ENCODE peak calls at places on chromosomes 6 and 20, in six cellular contexts. U is A549; Q is right atrium auricular region; A is mesenchymal stem cell; F is thoracic aorta; M is CD8-positive, alpha-beta memory T cell. N is an unnamed sample.
A peak's percentile ranks its signal among the peaks of the same experiment; 100 is the strongest.

GRCh38 chr6:19737968-19738367 is 99.2 kb upstream of the ID4 start:
- DNase-seq in F (no peak), Q (no peak), M (no peak), U (no peak), A (no peak), N (no peak)

GRCh38 chr6:9514146-9514545 is 900.7 kb downstream of the TFAP2A start:
- DNase-seq in A (no peak), U (no peak), M (no peak), F (no peak), Q (no peak), N (no peak)

GRCh38 chr6:44954281-44954680 is 373.8 kb upstream of the RUNX2 start:
- DNase-seq in A (no peak), M (no peak), Q (no peak), U (no peak), F (no peak), N (no peak)

GRCh38 chr6:36743538-36744441 is 46.2 kb downstream of the RAB44 start:
- DNase-seq in F (no peak), U (no peak), M (no peak), A (no peak), Q (no peak), N (no peak)

GRCh38 chr6:106534564-106534982 is 94.7 kb downstream of the RTN4IP1 start:
- DNase-seq in M (no peak), F (no peak), U (no peak), Q (no peak), A (no peak), N (no peak)

GRCh38 chr6:85436939-85437495 is 12.9 kb upstream of the NT5E start:
- DNase-seq in F (no peak), A (no peak), M (no peak), U (no peak), Q (no peak), N (no peak)

GRCh38 chr6:128511518-128511917 is 8.9 kb downstream of the PTPRK start:
- DNase-seq in Q (no peak), A (peak; percentile 74), M (no peak), F (no peak), U (peak; percentile 43), N (no peak)

GRCh38 chr6:37820713-37821069 is 1.2 kb downstream of the ZFAND3 start:
- DNase-seq in M (peak; percentile 22), A (peak; percentile 30), U (no peak), F (no peak), Q (no peak), N (no peak)

GRCh38 chr6:149164199-149164745 is 153.2 kb upstream of the TAB2 start:
- DNase-seq in M (no peak), A (no peak), U (no peak), F (no peak), Q (no peak), N (no peak)

GRCh38 chr6:104604643-104605042 is 255.1 kb downstream of the HACE1 start:
- DNase-seq in M (no peak), F (no peak), A (no peak), Q (no peak), U (no peak), N (no peak)

GRCh38 chr6:170173416-170173990 is 117.4 kb downstream of the DLL1 start:
- DNase-seq in A (no peak), M (no peak), F (no peak), U (no peak), Q (no peak), N (peak; percentile 61)

GRCh38 chr6:116405147-116405546 is 34.4 kb downstream of the DSE start:
- DNase-seq in F (no peak), A (no peak), M (no peak), U (no peak), Q (no peak), N (no peak)

GRCh38 chr6:42960243-42961019 is at the start of gene GNMT:
- DNase-seq in A (peak; percentile 35), Q (peak; percentile 60), M (peak; percentile 45), F (no peak), U (no peak), N (peak; percentile 85)

GRCh38 chr20:59412251-59412650 is 111.8 kb downstream of the EDN3 start:
- DNase-seq in F (no peak), A (no peak), Q (no peak), M (no peak), U (no peak), N (no peak)

GRCh38 chr6:158057213-158057987 is 75.7 kb downstream of the SYNJ2 start:
- DNase-seq in U (peak; percentile 57), M (no peak), F (no peak), A (peak; percentile 92), Q (no peak), N (peak; percentile 63)

GRCh38 chr6:42846505-42846904 is 32.9 kb upstream of the RPL7L1 start:
- DNase-seq in F (no peak), Q (no peak), U (no peak), M (no peak), A (no peak), N (no peak)

GRCh38 chr20:62740286-62741141 is 31.9 kb downstream of the NTSR1 start:
- DNase-seq in F (no peak), U (peak; percentile 83), M (peak; percentile 70), A (peak; percentile 85), Q (peak; percentile 70), N (peak; percentile 75)

GRCh38 chr6:139544699-139545052 is 170.2 kb upstream of the CITED2 start:
- DNase-seq in U (no peak), F (no peak), A (no peak), Q (no peak), M (no peak), N (no peak)
- H3K9me3 ChIP-seq in U (no peaks in the 10 kb centered on the region), F (no peaks in the 10 kb centered on the region), A (no peaks in the 10 kb centered on the region), Q (no peaks in the 10 kb centered on the region), M (no peaks in the 10 kb centered on the region), N (no peaks in the 10 kb centered on the region)

GRCh38 chr6:165146456-165146855 is 162.9 kb downstream of the C6orf118 start:
- DNase-seq in A (no peak), M (no peak), Q (no peak), U (no peak), F (no peak), N (no peak)
- H3K9me3 ChIP-seq in A (peaks cover 6% of the 10 kb centered on the region), M (no peaks in the 10 kb centered on the region), Q (no peaks in the 10 kb centered on the region), U (no peaks in the 10 kb centered on the region), F (no peaks in the 10 kb centered on the region), N (no peaks in the 10 kb centered on the region)

GRCh38 chr6:159100789-159101182 is 56.0 kb upstream of the TAGAP start:
- DNase-seq in F (no peak), A (no peak), Q (peak; percentile 16), M (no peak), U (no peak), N (no peak)
- H3K9me3 ChIP-seq in F (no peaks in the 10 kb centered on the region), A (no peaks in the 10 kb centered on the region), Q (no peaks in the 10 kb centered on the region), M (no peaks in the 10 kb centered on the region), U (no peaks in the 10 kb centered on the region), N (no peaks in the 10 kb centered on the region)

GRCh38 chr6:610882-611281 is 46.0 kb downstream of the HUS1B start:
- DNase-seq in Q (no peak), A (no peak), U (no peak), M (no peak), F (no peak), N (no peak)
- H3K9me3 ChIP-seq in Q (no peaks in the 10 kb centered on the region), A (no peaks in the 10 kb centered on the region), U (no peaks in the 10 kb centered on the region), M (no peaks in the 10 kb centered on the region), F (no peaks in the 10 kb centered on the region), N (no peaks in the 10 kb centered on the region)

GRCh38 chr20:22582386-22582959 is 1.9 kb downstream of the FOXA2 start:
- DNase-seq in A (no peak), F (no peak), M (no peak), U (no peak), Q (no peak), N (no peak)
- H3K9me3 ChIP-seq in A (no peaks in the 10 kb centered on the region), F (no peaks in the 10 kb centered on the region), M (no peaks in the 10 kb centered on the region), U (no peaks in the 10 kb centered on the region), Q (no peaks in the 10 kb centered on the region), N (no peaks in the 10 kb centered on the region)

GRCh38 chr6:168711666-168712300 is 270.8 kb downstream of the SMOC2 start:
- DNase-seq in Q (no peak), F (no peak), M (no peak), U (no peak), A (no peak), N (no peak)

GRCh38 chr6:168711049-168711640 is 270.2 kb downstream of the SMOC2 start:
- DNase-seq in M (no peak), U (no peak), F (no peak), A (no peak), Q (no peak), N (no peak)

GRCh38 chr6:168714547-168715260 is 273.7 kb downstream of the SMOC2 start:
- DNase-seq in Q (no peak), U (no peak), F (no peak), M (no peak), A (no peak), N (no peak)

GRCh38 chr6:168713839-168714238 is 272.9 kb downstream of the SMOC2 start:
- DNase-seq in A (no peak), Q (no peak), F (no peak), M (no peak), U (peak; percentile 63), N (no peak)

GRCh38 chr6:168713013-168713412 is 272.0 kb downstream of the SMOC2 start:
- DNase-seq in F (no peak), Q (no peak), A (no peak), U (no peak), M (no peak), N (no peak)
- H3K9me3 ChIP-seq in F (no peaks in the 10 kb centered on the region), Q (no peaks in the 10 kb centered on the region), A (peaks cover 3% of the 10 kb centered on the region), U (no peaks in the 10 kb centered on the region), M (no peaks in the 10 kb centered on the region), N (no peaks in the 10 kb centered on the region)

GRCh38 chr20:21710341-21710740 is 4.9 kb downstream of the PAX1 start:
- DNase-seq in M (no peak), Q (no peak), A (no peak), F (no peak), U (no peak), N (no peak)

GRCh38 chr20:21709535-21709904 is 4.1 kb downstream of the PAX1 start:
- DNase-seq in U (no peak), M (no peak), Q (no peak), F (no peak), A (no peak), N (no peak)

GRCh38 chr20:21712443-21713059 is 7.1 kb downstream of the PAX1 start:
- DNase-seq in M (no peak), A (no peak), F (no peak), Q (no peak), U (no peak), N (no peak)

GRCh38 chr20:21708738-21709534 is 3.5 kb downstream of the PAX1 start:
- DNase-seq in A (no peak), M (no peak), F (no peak), Q (no peak), U (no peak), N (no peak)

GRCh38 chr20:21710863-21711431 is 5.5 kb downstream of the PAX1 start:
- DNase-seq in F (no peak), Q (no peak), M (no peak), A (no peak), U (no peak), N (no peak)
- H3K9me3 ChIP-seq in F (no peaks in the 10 kb centered on the region), Q (no peaks in the 10 kb centered on the region), M (no peaks in the 10 kb centered on the region), A (no peaks in the 10 kb centered on the region), U (no peaks in the 10 kb centered on the region), N (no peaks in the 10 kb centered on the region)